ENCODE peak calls at places on chromosome 6, in four cellular contexts. W is hepatocyte, U is right lobe of liver, N is uterus. V is an unnamed sample. For H3K4me1, the result is how much of the 10 kb centered on the place peaks cover.

GRCh38 chr6:116012471-116012949 is 48.2 kb downstream of the FRK start:
- DNase-seq in U (no peak), N (no peak), W (no peak), V (no peak)

GRCh38 chr6:14810021-14810420 is 435.8 kb upstream of the JARID2 start:
- DNase-seq in N (no peak), W (no peak), U (no peak), V (no peak)

GRCh38 chr6:33192671-33193602 is 670 bp upstream of the COL11A2 start:
- DNase-seq in U (peak), N (no peak), W (peak), V (peak)

GRCh38 chr6:150633466-150633795 is 33.7 kb downstream of the PLEKHG1 start:
- DNase-seq in N (no peak), U (no peak), W (no peak), V (no peak)

GRCh38 chr6:77177470-77177869 is 285.8 kb downstream of the HTR1B start:
- DNase-seq in N (no peak), U (no peak), W (no peak), V (no peak)

GRCh38 chr6:42870145-42870936 is 9.1 kb upstream of the RPL7L1 start:
- DNase-seq in N (no peak), W (no peak), U (no peak), V (no peak)

GRCh38 chr6:79557683-79558082 is 20.5 kb upstream of the LCA5 start:
- DNase-seq in W (no peak), U (no peak), N (no peak), V (no peak)

GRCh38 chr6:106084106-106084963 is 1.8 kb upstream of the PRDM1 start:
- DNase-seq in U (no peak), N (peak), W (peak), V (peak)

GRCh38 chr6:104010897-104011296 is 848.8 kb downstream of the HACE1 start:
- DNase-seq in N (no peak), U (no peak), W (no peak), V (no peak)

GRCh38 chr6:75480425-75480824 is 13.2 kb downstream of the FILIP1 start:
- DNase-seq in W (no peak), N (no peak), U (no peak), V (no peak)
- H3K4me1 ChIP-seq in W (under half), N (under half), U (under half), V (under half)

GRCh38 chr6:10759312-10759839 is 11.8 kb downstream of the TMEM14B start:
- DNase-seq in W (peak), U (no peak), N (no peak), V (no peak)
- TF ChIP-seq CTCF in W (peak), U (peak), N (no peak), V (no peak)

DNA sequence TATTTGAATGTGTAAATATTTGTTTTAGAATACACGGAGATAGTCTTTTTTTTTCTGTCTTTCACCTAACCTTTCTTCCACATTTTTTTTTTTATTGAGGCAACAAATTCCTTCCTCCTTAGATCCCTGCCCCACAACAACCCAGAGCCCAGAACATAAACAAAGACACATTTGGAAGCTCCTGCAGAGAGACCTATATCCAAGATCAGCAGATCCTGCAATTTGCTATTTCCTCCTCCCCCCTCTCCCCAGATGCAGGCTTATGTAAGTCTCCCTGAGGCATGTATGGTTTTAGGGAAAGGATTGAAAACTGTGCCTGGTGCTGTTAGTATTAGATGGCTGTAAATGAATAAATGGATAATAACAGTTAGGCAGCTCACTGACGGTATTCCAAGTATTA is 608.2 kb upstream of the CITED2 start:
- DNase-seq in N (no peak), U (no peak), W (no peak), V (no peak)
- H3K4me1 ChIP-seq in N (under half), U (under half), W (under half), V (under half)

GRCh38 chr6:145075425-145075824 is 659.9 kb downstream of the EPM2A start:
- DNase-seq in W (no peak), N (no peak), U (no peak), V (no peak)
- TF ChIP-seq CTCF in W (no peak), N (no peak), U (no peak), V (no peak)

GRCh38 chr6:157762636-157763035 is 60.4 kb upstream of the SNX9 start:
- DNase-seq in W (no peak), N (no peak), U (no peak), V (no peak)

GRCh38 chr6:157761926-157762325 is 61.1 kb upstream of the SNX9 start:
- DNase-seq in N (no peak), W (no peak), U (no peak), V (no peak)

GRCh38 chr6:157764346-157765068 is 58.5 kb upstream of the SNX9 start:
- DNase-seq in W (peak), U (peak), N (peak), V (peak)

GRCh38 chr6:157763129-157763893 is 59.7 kb upstream of the SNX9 start:
- DNase-seq in U (peak), W (peak), N (peak), V (peak)

DNA sequence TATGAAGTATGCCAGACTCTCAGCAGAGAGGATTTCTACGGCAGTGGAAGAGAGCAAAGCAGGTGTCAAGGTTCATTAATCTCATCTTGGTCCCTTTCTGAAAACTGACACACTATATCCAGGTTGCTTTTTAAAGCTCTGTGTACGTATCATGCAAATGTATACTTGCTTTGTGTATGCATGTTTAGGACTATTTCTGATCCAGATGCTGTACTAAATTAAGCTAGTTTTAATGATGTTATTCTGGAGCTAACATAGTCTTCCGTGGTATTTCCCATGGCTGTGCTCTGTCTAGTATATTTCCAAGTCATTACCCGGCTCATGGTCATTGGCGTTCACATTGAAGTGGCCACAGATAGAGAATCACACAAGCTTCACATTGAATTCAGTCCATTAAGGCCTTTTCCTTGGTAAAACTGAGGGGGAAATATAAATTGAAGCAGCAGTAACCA is 59.1 kb upstream of the SNX9 start:
- DNase-seq in W (no peak), U (no peak), N (no peak), V (no peak)
- H3K4me1 ChIP-seq in W (under half), U (under half), N (under half), V (under half)

DNA sequence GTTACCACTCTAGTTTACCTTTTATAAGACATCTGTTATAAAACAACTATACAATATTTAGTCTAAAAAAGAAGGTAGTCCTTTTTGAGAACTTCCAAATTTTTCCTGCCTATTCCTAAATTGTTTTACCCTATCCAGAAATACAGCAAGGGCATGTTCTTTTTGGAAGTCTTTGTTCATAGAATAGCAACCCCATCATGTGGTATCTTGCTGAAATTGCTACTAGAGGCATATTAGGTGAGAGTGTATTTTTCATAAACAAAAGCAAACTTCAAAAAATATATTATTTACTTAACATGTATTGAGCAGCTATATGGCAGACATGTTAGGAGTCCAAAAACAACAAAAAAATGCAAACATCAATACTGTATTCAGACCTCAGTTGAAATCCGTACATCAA is 371.8 kb upstream of the NRSN1 start:
- DNase-seq in U (no peak), W (no peak), N (no peak), V (no peak)
- TF ChIP-seq CTCF in U (no peak), W (peak), N (no peak), V (no peak)

GRCh38 chr6:44228836-44229235 is 5.4 kb downstream of the SLC29A1 start:
- DNase-seq in U (no peak), W (no peak), N (no peak), V (no peak)
- H3K4me1 ChIP-seq in U (under half), W (under half), N (under half), V (under half)

GRCh38 chr6:27871919-27872633 is 40.1 kb downstream of the OR2B2 start:
- DNase-seq in W (peak), U (peak), N (peak), V (peak)
- TF ChIP-seq CTCF in W (peak), U (no peak), N (no peak), V (no peak)